ENCODE peak calls at places on chromosomes 7 and 10, in ten cellular contexts. R, G, E, Z, D, W, B, L, V and U are unnamed samples.

GRCh38 chr7:150381096-150381495 is 2.0 kb downstream of the ZNF775 start:
- DNase-seq in D (no peak), E (no peak), G (no peak), B (no peak), R (no peak), W (no peak), V (no peak), Z (no peak), L (no peak), U (no peak)

GRCh38 chr10:77927343-77928256 is 1.0 kb upstream of the DLG5 start:
- DNase-seq in R (no peak), V (no peak), Z (no peak), E (no peak), B (no peak), D (no peak), L (no peak), G (no peak), W (no peak), U (no peak)

GRCh38 chr10:89163265-89163995 is 43.7 kb downstream of the CH25H start:
- DNase-seq in V (no peak), W (peak; percentile 76), D (peak; percentile 62), G (peak; percentile 2), B (no peak), E (peak; percentile 42), L (peak; percentile 41), Z (no peak), R (no peak), U (peak; percentile 38)

GRCh38 chr10:52308251-52309031 is 5.6 kb upstream of the DKK1 start:
- DNase-seq in B (peak; percentile 67), V (peak; percentile 60), E (peak; percentile 74), D (no peak), L (no peak), W (no peak), R (peak; percentile 79), Z (peak; percentile 47), G (no peak), U (peak; percentile 74)

GRCh38 chr10:819326-819725 is 112.2 kb downstream of the LARP4B start:
- DNase-seq in R (peak; percentile 83), L (no peak), B (peak; percentile 52), V (no peak), Z (no peak), W (no peak), G (no peak), D (no peak), E (peak; percentile 65), U (no peak)

GRCh38 chr10:114239117-114239993 is at the start of gene VWA2:
- DNase-seq in W (no peak), D (no peak), V (no peak), B (no peak), E (no peak), Z (no peak), G (no peak), R (no peak), L (no peak), U (no peak)

GRCh38 chr10:91798736-91799579 is 732 bp downstream of the TNKS2 start:
- DNase-seq in L (peak; percentile 73), D (peak; percentile 66), E (no peak), W (no peak), G (peak; percentile 38), Z (no peak), R (peak; percentile 64), V (peak; percentile 48), B (peak; percentile 56), U (peak; percentile 61)

GRCh38 chr10:27724287-27724686 is 21.3 kb downstream of the MKX start:
- DNase-seq in L (no peak), V (no peak), E (no peak), D (no peak), Z (no peak), R (peak; percentile 38), B (no peak), G (no peak), W (no peak), U (peak; percentile 43)

GRCh38 chr7:5780801-5781496 is 514 bp downstream of the RNF216 start:
- DNase-seq in L (peak; percentile 20), Z (no peak), W (no peak), B (peak; percentile 47), E (peak; percentile 32), G (peak; percentile 0), V (no peak), R (peak; percentile 56), D (peak; percentile 27), U (peak; percentile 27)

GRCh38 chr10:21055339-21056135 is 158.4 kb upstream of the NEBL start:
- DNase-seq in W (no peak), D (peak; percentile 49), G (no peak), E (no peak), Z (no peak), B (no peak), R (no peak), V (no peak), L (peak; percentile 7), U (no peak)

GRCh38 chr7:109009636-109010035 is 440.0 kb downstream of the DNAJB9 start:
- DNase-seq in W (no peak), B (no peak), V (no peak), Z (no peak), L (no peak), D (no peak), R (no peak), E (no peak), G (no peak), U (no peak)

GRCh38 chr7:4830176-4830575 is 31.7 kb downstream of the PAPOLB start:
- DNase-seq in L (peak; percentile 21), G (no peak), V (no peak), E (peak; percentile 39), R (peak; percentile 62), W (peak; percentile 11), D (peak; percentile 55), B (peak; percentile 10), Z (peak; percentile 42), U (peak; percentile 53)

GRCh38 chr7:34748244-34749039 is 90.4 kb downstream of the NPSR1 start:
- DNase-seq in E (peak; percentile 79), W (no peak), R (peak; percentile 88), G (no peak), D (no peak), L (no peak), B (peak; percentile 91), V (no peak), Z (peak; percentile 86), U (peak; percentile 5)

GRCh38 chr10:62082729-62083412 is 181.4 kb downstream of the ARID5B start:
- DNase-seq in V (peak; percentile 91), D (peak; percentile 56), L (peak; percentile 45), Z (no peak), E (no peak), W (peak; percentile 51), G (peak; percentile 15), B (peak; percentile 63), R (peak; percentile 59), U (peak; percentile 64)

GRCh38 chr10:7264313-7264741 is 146.5 kb downstream of the SFMBT2 start:
- DNase-seq in G (no peak), W (no peak), R (no peak), D (no peak), Z (peak; percentile 36), L (no peak), V (no peak), E (no peak), B (no peak), U (peak; percentile 52)

GRCh38 chr10:89115876-89116627 is 91.1 kb downstream of the CH25H start:
- DNase-seq in W (no peak), B (peak; percentile 87), D (no peak), L (no peak), E (peak; percentile 76), V (peak; percentile 35), R (peak; percentile 84), G (no peak), Z (no peak), U (peak; percentile 78)

GRCh38 chr10:10110817-10111490 is 906.7 kb upstream of the CELF2 start:
- DNase-seq in W (no peak), L (no peak), Z (no peak), B (no peak), D (no peak), G (no peak), E (no peak), R (no peak), V (no peak), U (no peak)

GRCh38 chr7:40015790-40016296 is 65.8 kb downstream of the CDK13 start:
- DNase-seq in Z (no peak), E (peak; percentile 4), L (no peak), B (peak; percentile 31), D (no peak), W (peak; percentile 62), R (peak; percentile 57), V (no peak), G (no peak), U (no peak)

GRCh38 chr10:31103096-31103495 is 71.4 kb upstream of the ZNF438 start:
- DNase-seq in B (peak; percentile 27), Z (no peak), W (no peak), L (no peak), G (no peak), R (no peak), V (no peak), D (no peak), E (no peak), U (no peak)

GRCh38 chr7:80288175-80289122 is 153.8 kb downstream of the GNAI1 start:
- DNase-seq in D (no peak), G (no peak), R (peak; percentile 64), B (peak; percentile 77), Z (no peak), E (peak; percentile 18), V (no peak), W (no peak), L (no peak), U (no peak)

GRCh38 chr10:11344550-11344949 is 266.9 kb downstream of the USP6NL start:
- DNase-seq in L (no peak), V (no peak), D (peak; percentile 38), E (no peak), W (no peak), R (no peak), B (no peak), G (no peak), Z (no peak), U (no peak)

GRCh38 chr10:103636492-103636891 is 143.0 kb downstream of the NEURL1 start:
- DNase-seq in G (no peak), E (no peak), B (no peak), L (no peak), V (no peak), D (no peak), W (no peak), Z (no peak), R (peak; percentile 19), U (no peak)

GRCh38 chr7:95412075-95412474 is 15.9 kb upstream of the PON3 start:
- DNase-seq in D (no peak), B (no peak), V (no peak), E (no peak), G (no peak), Z (no peak), L (no peak), W (no peak), R (no peak), U (no peak)

GRCh38 chr7:115719963-115720362 is 310.6 kb downstream of the TFEC start:
- DNase-seq in V (no peak), D (no peak), E (no peak), G (no peak), L (no peak), B (no peak), Z (no peak), R (no peak), W (no peak), U (no peak)

GRCh38 chr10:1412531-1413189 is 324.7 kb downstream of the ADARB2 start:
- DNase-seq in W (no peak), V (no peak), D (no peak), E (no peak), L (no peak), R (no peak), B (no peak), Z (no peak), G (no peak), U (no peak)

GRCh38 chr10:130737622-130738021 is 573.9 kb downstream of the TCERG1L start:
- DNase-seq in W (no peak), V (no peak), G (no peak), R (no peak), B (no peak), D (no peak), E (no peak), L (no peak), Z (no peak), U (no peak)

GRCh38 chr10:43259248-43259980 is 7.5 kb downstream of the RASGEF1A start:
- DNase-seq in E (no peak), B (no peak), V (no peak), R (no peak), L (no peak), G (no peak), Z (no peak), D (no peak), W (no peak), U (no peak)

GRCh38 chr10:14583252-14583651 is 191.4 kb downstream of the FAM107B start:
- DNase-seq in D (peak; percentile 94), L (peak; percentile 89), V (no peak), R (no peak), W (no peak), E (no peak), Z (no peak), G (peak; percentile 66), B (no peak), U (no peak)